ENCODE peak calls at places on chromosomes 7 and 10, in five cellular contexts. L is lung, S is fibroblast of mammary gland, P is glutamatergic neuron, X is AG04450. V is an unnamed sample.

GRCh38 chr10:116170815-116171250 is 102.2 kb downstream of the GFRA1 start:
- DNase-seq in L (no peak), S (peak), P (no peak), X (no peak), V (no peak)

GRCh38 chr7:8827329-8827728 is 393.9 kb downstream of the NXPH1 start:
- DNase-seq in L (no peak), S (no peak), P (no peak), X (no peak), V (no peak)

GRCh38 chr10:30542001-30542861 is 87.3 kb downstream of the LYZL2 start:
- DNase-seq in L (no peak), S (peak), P (no peak), X (no peak), V (no peak)

GRCh38 chr10:114276671-114277070 is 37.6 kb downstream of the VWA2 start:
- DNase-seq in L (no peak), S (no peak), P (no peak), X (no peak), V (no peak)

GRCh38 chr10:6052247-6053221 is 9.6 kb downstream of the IL2RA start:
- DNase-seq in L (no peak), S (no peak), P (no peak), X (no peak), V (no peak)

GRCh38 chr7:8481752-8482446 is 48.5 kb downstream of the NXPH1 start:
- DNase-seq in L (no peak), S (no peak), P (no peak), X (no peak), V (no peak)

GRCh38 chr10:87685832-87686589 is 26.3 kb downstream of the PAPSS2 start:
- DNase-seq in L (no peak), S (no peak), P (no peak), X (no peak), V (no peak)

GRCh38 chr7:100614308-100614861 is 2.0 kb downstream of the MOSPD3 start:
- DNase-seq in L (no peak), S (peak), P (no peak), X (no peak), V (no peak)

GRCh38 chr7:132430466-132430862 is 145.8 kb downstream of the PLXNA4 start:
- DNase-seq in L (no peak), S (no peak), P (no peak), X (no peak), V (no peak)

GRCh38 chr7:147013820-147014219 is 897.2 kb downstream of the CNTNAP2 start:
- DNase-seq in L (no peak), S (no peak), P (no peak), X (no peak), V (no peak)

GRCh38 chr10:23694921-23695824 is 256.3 kb downstream of the OTUD1 start:
- DNase-seq in L (no peak), S (no peak), P (peak), X (no peak), V (no peak)

GRCh38 chr7:140977351-140978140 is 37.2 kb downstream of the MRPS33 start:
- DNase-seq in L (no peak), S (no peak), P (no peak), X (no peak), V (no peak)

GRCh38 chr7:51452694-51453093 is 136.1 kb upstream of the COBL start:
- DNase-seq in L (no peak), S (no peak), P (no peak), X (no peak), V (no peak)

GRCh38 chr10:59741048-59741447 is 12.2 kb downstream of the MRLN start:
- DNase-seq in L (no peak), S (no peak), P (no peak), X (no peak), V (no peak)

GRCh38 chr7:16667355-16667754 is 21.4 kb downstream of the BZW2 start:
- DNase-seq in L (no peak), S (peak), P (no peak), X (no peak), V (no peak)

GRCh38 chr7:16668978-16669377 is 23.0 kb downstream of the BZW2 start:
- DNase-seq in L (no peak), S (peak), P (no peak), X (no peak), V (no peak)

GRCh38 chr7:16669581-16669980 is 23.6 kb downstream of the BZW2 start:
- DNase-seq in L (no peak), S (peak), P (no peak), X (no peak), V (no peak)

GRCh38 chr7:16670021-16670420 is 24.0 kb downstream of the BZW2 start:
- DNase-seq in L (no peak), S (peak), P (no peak), X (no peak), V (no peak)

DNA sequence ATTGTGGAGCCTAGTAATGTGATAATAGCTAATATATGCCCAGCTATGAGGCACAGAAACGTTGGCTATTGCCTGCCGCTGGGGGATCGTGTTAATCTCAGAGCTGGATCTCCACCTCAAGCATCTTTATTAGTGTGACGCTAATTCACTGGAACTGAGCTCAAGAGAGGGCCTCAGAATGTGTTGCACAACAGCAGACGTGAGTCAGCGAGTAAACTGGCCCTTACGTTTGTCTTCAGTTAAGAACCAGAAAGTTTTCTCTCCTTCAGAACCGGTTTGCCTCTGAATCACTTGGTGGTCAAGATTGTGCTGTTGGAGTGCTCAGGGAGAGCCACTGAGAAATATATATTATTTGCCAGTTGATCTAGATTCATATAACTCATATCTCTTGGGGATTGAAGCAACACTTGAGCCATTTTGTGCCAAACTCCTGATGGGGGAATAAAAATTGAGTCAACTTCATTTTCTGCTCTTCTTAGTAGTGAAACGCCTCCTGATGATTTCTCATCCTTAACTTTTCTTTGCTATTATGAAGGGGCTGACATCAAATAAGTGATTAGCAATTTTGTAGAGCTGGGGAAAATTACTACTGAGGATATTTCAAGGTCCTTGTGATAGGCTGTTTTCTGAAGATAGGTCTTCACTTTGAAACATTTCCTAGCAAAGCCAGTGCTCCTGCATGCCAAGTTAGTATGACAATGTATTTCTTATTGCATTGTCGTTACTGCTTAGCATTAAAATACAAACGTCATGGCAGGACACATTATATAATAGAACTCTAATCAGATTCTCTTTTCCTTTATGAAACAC is 22.3 kb downstream of the BZW2 start:
- DNase-seq in L (peak), S (peak), P (no peak), X (peak), V (no peak)
- TF ChIP-seq CTCF in L (no peak), S (peak), P (no peak), X (peak), V (no peak)

DNA sequence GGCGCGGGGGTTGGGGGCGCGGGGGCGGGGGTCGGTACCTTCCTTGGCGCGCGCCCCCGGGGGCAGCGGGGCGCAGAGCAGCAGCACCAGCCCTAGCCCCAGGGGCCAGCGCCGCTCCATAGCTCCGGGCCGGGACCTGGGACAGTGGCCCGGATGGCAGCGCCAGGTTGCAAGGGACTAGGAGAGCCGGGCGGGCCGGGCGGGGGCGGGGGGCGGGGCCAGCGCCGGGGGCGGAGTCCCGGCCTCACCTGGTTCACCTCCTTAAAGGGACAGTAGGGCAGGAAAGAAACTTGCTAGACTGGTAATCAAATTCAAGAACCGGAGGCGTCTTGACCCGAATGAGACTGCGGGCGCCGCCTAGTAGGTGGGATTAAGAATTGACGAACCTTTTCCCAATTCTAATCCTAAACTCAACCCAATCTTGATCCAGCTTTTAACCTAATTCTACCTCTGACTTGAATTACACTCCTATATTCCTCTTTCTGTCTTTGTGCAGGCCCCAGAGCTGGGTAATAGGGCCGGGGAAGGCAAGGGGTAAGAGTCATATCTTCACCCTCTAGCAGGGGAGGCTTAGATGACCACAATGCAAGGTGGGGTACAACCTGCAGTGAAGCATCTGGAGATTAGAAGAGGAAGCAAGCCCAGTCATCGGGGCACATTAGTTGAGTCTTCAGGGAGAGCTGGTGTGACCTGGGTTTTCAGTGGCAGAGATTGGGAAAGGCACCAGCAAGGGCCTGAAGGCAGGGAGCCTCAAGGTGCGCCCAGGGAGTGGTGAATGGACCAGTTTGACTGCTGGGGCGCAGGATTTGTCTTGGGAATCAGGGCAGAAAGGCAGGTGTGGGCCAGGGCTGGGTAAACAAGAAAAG is at the start of gene EPHA1:
- DNase-seq in L (peak), S (no peak), P (no peak), X (no peak), V (no peak)
- TF ChIP-seq CTCF in L (no peak), S (peak), P (no peak), X (peak), V (peak)

DNA sequence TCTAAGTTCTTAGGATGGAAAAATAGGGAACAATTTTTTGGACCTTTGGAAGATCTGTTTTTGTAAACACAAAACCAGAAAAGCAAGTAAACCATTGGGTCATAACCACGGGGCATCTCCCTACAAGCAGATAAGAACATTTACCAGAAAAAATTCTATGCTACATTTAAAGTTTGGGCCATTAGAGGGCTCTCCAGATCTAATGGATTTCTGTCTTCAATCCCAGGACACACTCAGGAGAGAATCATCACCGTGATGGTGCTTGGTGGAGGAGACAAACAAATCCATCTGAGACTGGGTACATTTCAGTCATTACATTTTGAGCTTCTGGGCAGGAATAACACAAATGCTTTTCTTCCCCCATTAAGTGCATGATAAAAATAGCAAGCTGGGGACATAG is 178.4 kb upstream of the TARP start:
- DNase-seq in L (no peak), S (peak), P (no peak), X (no peak), V (no peak)
- TF ChIP-seq CTCF in L (no peak), S (peak), P (no peak), X (peak), V (peak)

GRCh38 chr10:101141622-101142532 is 10.8 kb downstream of the TLX1 start:
- DNase-seq in L (peak), S (peak), P (peak), X (peak), V (peak)

GRCh38 chr10:101143354-101143648 is 12.2 kb downstream of the TLX1 start:
- DNase-seq in L (no peak), S (no peak), P (no peak), X (no peak), V (no peak)

GRCh38 chr10:101144053-101144452 is 13.0 kb downstream of the TLX1 start:
- DNase-seq in L (no peak), S (no peak), P (no peak), X (no peak), V (no peak)

GRCh38 chr10:101140950-101141621 is 10.0 kb downstream of the TLX1 start:
- DNase-seq in L (no peak), S (no peak), P (no peak), X (no peak), V (no peak)

DNA sequence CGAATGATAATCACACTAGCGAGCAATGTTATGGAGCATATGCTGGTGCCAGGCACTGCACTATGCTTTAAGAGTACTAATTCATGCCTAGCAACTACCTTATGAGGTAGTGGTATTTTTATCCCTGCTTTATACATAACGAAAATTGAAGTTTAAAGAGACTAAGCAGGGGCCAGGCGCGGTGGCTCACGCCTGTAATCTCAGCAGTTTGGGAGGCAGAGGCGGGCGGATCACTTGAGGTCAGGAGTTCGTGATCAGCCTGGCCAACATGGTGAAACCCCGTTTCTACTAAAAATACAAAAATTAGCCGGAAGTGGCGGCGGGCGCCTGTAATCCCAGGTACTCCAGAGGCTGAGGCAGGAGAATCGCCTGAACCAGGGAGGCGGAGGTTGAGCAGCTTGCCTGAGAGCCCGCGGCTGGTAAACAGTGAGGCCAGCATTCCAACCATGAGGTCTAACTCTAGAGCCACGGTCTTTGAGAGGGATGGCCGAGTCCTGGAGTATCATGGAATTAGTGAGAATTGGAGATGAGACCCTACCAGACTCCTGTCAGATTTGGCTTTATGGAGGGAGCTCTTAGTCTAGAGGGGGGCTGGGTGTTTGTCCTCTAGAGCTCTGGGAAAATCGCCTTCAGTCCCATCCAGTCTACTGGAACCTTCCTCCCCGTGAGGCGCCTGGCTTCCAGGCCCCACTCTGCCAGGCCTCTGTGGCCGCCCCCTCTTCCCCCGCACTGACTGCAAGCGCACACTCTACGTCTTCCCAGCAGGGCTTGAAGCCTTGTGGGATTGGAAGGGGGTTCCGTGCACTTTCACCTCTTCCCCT is 11.6 kb downstream of the TLX1 start:
- DNase-seq in L (no peak), S (no peak), P (no peak), X (no peak), V (no peak)
- TF ChIP-seq CTCF in L (no peak), S (no peak), P (peak), X (no peak), V (no peak)

GRCh38 chr7:1499367-1500029 is 4.7 kb downstream of the INTS1 start:
- DNase-seq in L (no peak), S (no peak), P (no peak), X (no peak), V (no peak)
- TF ChIP-seq CTCF in L (no peak), S (no peak), P (no peak), X (no peak), V (no peak)

GRCh38 chr10:43343126-43343525 is 28.3 kb upstream of the FXYD4 start:
- DNase-seq in L (no peak), S (no peak), P (no peak), X (no peak), V (no peak)

GRCh38 chr10:43344051-43344450 is 27.4 kb upstream of the FXYD4 start:
- DNase-seq in L (no peak), S (no peak), P (no peak), X (no peak), V (no peak)

GRCh38 chr10:43341450-43341849 is 30.0 kb upstream of the FXYD4 start:
- DNase-seq in L (no peak), S (no peak), P (no peak), X (no peak), V (no peak)

GRCh38 chr10:43340619-43341018 is 30.8 kb upstream of the FXYD4 start:
- DNase-seq in L (peak), S (peak), P (no peak), X (no peak), V (no peak)

DNA sequence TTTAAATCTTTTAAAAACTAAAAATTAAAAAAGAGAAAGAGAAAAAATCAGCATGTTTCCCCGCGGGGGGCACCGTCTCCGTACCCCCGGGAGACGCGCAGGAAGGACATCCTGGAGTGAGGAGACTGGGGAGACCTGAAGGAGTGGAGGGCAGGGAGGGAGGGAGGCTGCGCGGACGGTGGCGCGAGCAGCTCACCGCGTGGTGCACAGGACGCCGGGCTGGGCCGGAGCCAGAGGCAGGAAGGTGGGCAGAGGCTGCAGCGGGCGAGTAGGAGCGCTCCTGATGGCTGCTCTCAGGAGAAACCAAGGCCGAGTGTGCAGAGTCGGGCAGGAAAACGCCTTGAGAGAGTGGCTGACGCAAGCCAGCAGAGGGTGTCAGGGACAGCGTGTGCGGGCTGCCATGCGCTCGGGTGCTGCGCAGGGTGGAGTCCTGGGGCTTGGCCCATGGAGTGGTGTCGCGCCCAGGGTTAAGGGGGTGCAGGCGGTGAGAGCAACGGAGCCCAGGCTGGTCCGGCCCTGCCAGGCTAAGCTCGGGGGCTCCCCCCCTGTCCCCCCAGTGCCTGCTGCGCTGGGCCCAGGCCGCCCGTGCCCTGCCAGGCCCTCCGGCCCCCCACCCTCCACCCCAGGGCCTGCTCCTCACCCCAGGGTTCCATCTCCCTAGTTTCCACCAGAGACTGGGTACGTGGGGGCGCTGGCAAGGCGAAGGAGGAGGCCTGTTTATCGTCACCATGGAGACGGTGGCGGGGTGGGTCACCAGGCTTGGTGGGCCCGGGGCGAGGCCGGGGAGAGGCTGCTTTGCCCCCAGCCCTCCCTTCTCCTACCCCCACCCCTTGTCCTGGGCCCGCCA is 28.9 kb upstream of the FXYD4 start:
- DNase-seq in L (no peak), S (no peak), P (no peak), X (no peak), V (no peak)
- TF ChIP-seq CTCF in L (no peak), S (no peak), P (no peak), X (no peak), V (no peak)

GRCh38 chr10:83357627-83358026 is 781.7 kb upstream of the GHITM start:
- DNase-seq in L (no peak), S (no peak), P (no peak), X (no peak), V (no peak)

GRCh38 chr10:83357004-83357403 is 782.3 kb upstream of the GHITM start:
- DNase-seq in L (no peak), S (no peak), P (no peak), X (no peak), V (no peak)

GRCh38 chr10:83352588-83352987 is 786.7 kb upstream of the GHITM start:
- DNase-seq in L (no peak), S (no peak), P (no peak), X (no peak), V (no peak)
- TF ChIP-seq CTCF in L (no peak), S (no peak), P (no peak), X (no peak), V (no peak)